ENCODE peak calls at places on chromosome 6, in six cellular contexts. M is B cell, Z is hepatocyte, F is breast epithelium, A is lung, Q is lower lobe of right lung. L is an unnamed sample.

GRCh38 chr6:137722749-137723272 is 144.2 kb upstream of the TNFAIP3 start:
- DNase-seq in M (no peak), Z (no peak), F (no peak), A (no peak), Q (no peak), L (no peak)

GRCh38 chr6:7418238-7418905 is 28.8 kb downstream of the RIOK1 start:
- DNase-seq in M (no peak), Z (no peak), F (peak; percentile 71), A (no peak), Q (no peak), L (no peak)

GRCh38 chr6:169885831-169886230 is 134.4 kb downstream of the ERMARD start:
- DNase-seq in M (no peak), Z (no peak), F (no peak), A (no peak), Q (no peak), L (peak; percentile 44)

GRCh38 chr6:83867527-83868161 is 8.2 kb downstream of the CYB5R4 start:
- DNase-seq in M (no peak), Z (peak; percentile 41), F (no peak), A (peak; percentile 38), Q (peak; percentile 68), L (no peak)

GRCh38 chr6:32332433-32332832 is 39.3 kb downstream of the TSBP1 start:
- DNase-seq in M (no peak), Z (no peak), F (no peak), A (no peak), Q (no peak), L (no peak)

GRCh38 chr6:140960566-140960965 is 1172.2 kb upstream of the GJE1 start:
- DNase-seq in M (no peak), Z (no peak), F (no peak), A (no peak), Q (no peak), L (no peak)

GRCh38 chr6:105898286-105898685 is 187.8 kb upstream of the PRDM1 start:
- DNase-seq in M (no peak), Z (no peak), F (no peak), A (no peak), Q (no peak), L (no peak)

GRCh38 chr6:21772467-21772866 is 178.9 kb downstream of the SOX4 start:
- DNase-seq in M (no peak), Z (no peak), F (no peak), A (no peak), Q (no peak), L (no peak)

GRCh38 chr6:144411506-144412165 is 126.5 kb downstream of the UTRN start:
- DNase-seq in M (no peak), Z (no peak), F (no peak), A (no peak), Q (no peak), L (no peak)

GRCh38 chr6:129492260-129492659 is 217.7 kb downstream of the ARHGAP18 start:
- DNase-seq in M (no peak), Z (no peak), F (no peak), A (no peak), Q (no peak), L (no peak)

GRCh38 chr6:140225587-140226438 is 851.4 kb upstream of the CITED2 start:
- DNase-seq in M (no peak), Z (no peak), F (no peak), A (no peak), Q (no peak), L (no peak)

GRCh38 chr6:105374010-105374420 is 28.9 kb downstream of the PREP start:
- DNase-seq in M (no peak), Z (peak; percentile 73), F (no peak), A (peak; percentile 67), Q (peak; percentile 51), L (no peak)

GRCh38 chr6:2503816-2504494 is 246.8 kb downstream of the MYLK4 start:
- DNase-seq in M (no peak), Z (no peak), F (no peak), A (no peak), Q (no peak), L (no peak)

GRCh38 chr6:33623895-33624381 is 2.8 kb downstream of the ITPR3 start:
- DNase-seq in M (no peak), Z (no peak), F (no peak), A (no peak), Q (no peak), L (no peak)

GRCh38 chr6:72946766-72947165 is 278.5 kb downstream of the KHDC1L start:
- DNase-seq in M (no peak), Z (no peak), F (no peak), A (no peak), Q (no peak), L (no peak)

GRCh38 chr6:102848796-102849195 is 1455.3 kb downstream of the GRIK2 start:
- DNase-seq in M (no peak), Z (no peak), F (no peak), A (no peak), Q (no peak), L (no peak)

GRCh38 chr6:169979873-169980440 is 228.5 kb downstream of the ERMARD start:
- DNase-seq in M (no peak), Z (no peak), F (peak; percentile 27), A (no peak), Q (no peak), L (no peak)

GRCh38 chr6:127864701-127865100 is 36.2 kb downstream of the THEMIS start:
- DNase-seq in M (no peak), Z (peak; percentile 5), F (no peak), A (no peak), Q (no peak), L (no peak)

GRCh38 chr6:18362058-18362561 is 25.0 kb upstream of the RNF144B start:
- DNase-seq in M (no peak), Z (no peak), F (no peak), A (no peak), Q (no peak), L (no peak)

GRCh38 chr6:25991785-25992412 is 29.3 kb downstream of the TRIM38 start:
- DNase-seq in M (peak; percentile 81), Z (peak; percentile 81), F (peak; percentile 62), A (peak; percentile 71), Q (peak; percentile 91), L (peak; percentile 73)

GRCh38 chr6:5435449-5435848 is 174.1 kb downstream of the FARS2 start:
- DNase-seq in M (no peak), Z (no peak), F (no peak), A (no peak), Q (no peak), L (no peak)

GRCh38 chr6:744954-745353 is 52.0 kb upstream of the EXOC2 start:
- DNase-seq in M (no peak), Z (no peak), F (no peak), A (no peak), Q (no peak), L (no peak)

GRCh38 chr6:30719356-30719755 is 796 bp upstream of the TUBB start:
- DNase-seq in M (no peak), Z (no peak), F (no peak), A (no peak), Q (no peak), L (no peak)

GRCh38 chr6:39061588-39061987 is 13.0 kb downstream of the GLP1R start:
- DNase-seq in M (no peak), Z (no peak), F (no peak), A (no peak), Q (no peak), L (no peak)

GRCh38 chr6:149463781-149464180 is 21.0 kb downstream of the ZC3H12D start:
- DNase-seq in M (no peak), Z (no peak), F (no peak), A (no peak), Q (no peak), L (no peak)

GRCh38 chr6:94636780-94637385 is 940.5 kb upstream of the MANEA start:
- DNase-seq in M (no peak), Z (peak; percentile 47), F (no peak), A (no peak), Q (no peak), L (no peak)

GRCh38 chr6:130575971-130576370 is 210.2 kb downstream of the TMEM200A start:
- DNase-seq in M (no peak), Z (no peak), F (no peak), A (no peak), Q (no peak), L (no peak)

GRCh38 chr6:114142256-114142655 is 171.3 kb upstream of the HDAC2 start:
- DNase-seq in M (no peak), Z (no peak), F (no peak), A (no peak), Q (no peak), L (no peak)

GRCh38 chr6:23218751-23219150 is 649.4 kb downstream of the HDGFL1 start:
- DNase-seq in M (no peak), Z (no peak), F (no peak), A (no peak), Q (no peak), L (no peak)

GRCh38 chr6:40325791-40326190 is 261.4 kb downstream of the LRFN2 start:
- DNase-seq in M (no peak), Z (no peak), F (no peak), A (no peak), Q (no peak), L (no peak)

GRCh38 chr6:40328988-40329545 is 258.1 kb downstream of the LRFN2 start:
- DNase-seq in M (no peak), Z (no peak), F (no peak), A (no peak), Q (no peak), L (no peak)

GRCh38 chr6:40330301-40330721 is 256.9 kb downstream of the LRFN2 start:
- DNase-seq in M (no peak), Z (no peak), F (no peak), A (no peak), Q (no peak), L (no peak)

GRCh38 chr6:40326689-40327404 is 260.3 kb downstream of the LRFN2 start:
- DNase-seq in M (no peak), Z (no peak), F (no peak), A (no peak), Q (no peak), L (no peak)

GRCh38 chr6:40328376-40328987 is 258.7 kb downstream of the LRFN2 start:
- DNase-seq in M (no peak), Z (peak; percentile 75), F (peak; percentile 63), A (peak; percentile 53), Q (peak; percentile 52), L (no peak)
- TF ChIP-seq CTCF in M (peak; percentile 29), Z (peak; percentile 75), F (no peak), A (peak; percentile 16), Q (peak; percentile 62), L (peak; percentile 74)

GRCh38 chr6:151390276-151391020 is 911 bp downstream of the ZBTB2 start:
- DNase-seq in M (peak; percentile 97), Z (peak; percentile 100), F (peak; percentile 94), A (peak; percentile 97), Q (peak; percentile 99), L (peak; percentile 99)
- TF ChIP-seq CTCF in M (no peak), Z (no peak), F (no peak), A (no peak), Q (no peak), L (no peak)

GRCh38 chr6:151738960-151739359 is 68.5 kb upstream of the ESR1 start:
- DNase-seq in M (no peak), Z (no peak), F (no peak), A (no peak), Q (no peak), L (no peak)
- TF ChIP-seq CTCF in M (no peak), Z (no peak), F (no peak), A (no peak), Q (no peak), L (peak; percentile 46)

GRCh38 chr6:43952746-43953145 is 174.5 kb downstream of the MRPL14 start:
- DNase-seq in M (no peak), Z (no peak), F (no peak), A (no peak), Q (no peak), L (no peak)
- TF ChIP-seq CTCF in M (no peak), Z (no peak), F (no peak), A (no peak), Q (no peak), L (peak; percentile 37)

GRCh38 chr6:166443166-166443565 is 60.4 kb upstream of the MPC1 start:
- DNase-seq in M (no peak), Z (no peak), F (no peak), A (no peak), Q (no peak), L (no peak)
- TF ChIP-seq CTCF in M (no peak), Z (no peak), F (no peak), A (no peak), Q (no peak), L (no peak)

L was measured in type B pancreatic cell.